ENCODE peak calls at places on chromosomes 13 and 19, in eight cellular contexts. O, J, F, U, V, G, A and L are unnamed samples.

GRCh38 chr13:111115051-111115840 is at the start of gene ARHGEF7:
- DNase-seq in O (no peak), J (no peak), F (no peak), U (no peak), V (peak; percentile 74), G (no peak), A (no peak), L (no peak)

GRCh38 chr19:18599485-18599884 is 7.1 kb downstream of the CRLF1 start:
- DNase-seq in O (no peak), J (no peak), F (no peak), U (no peak), V (no peak), G (no peak), A (no peak), L (no peak)

GRCh38 chr19:13826652-13827235 is 31.5 kb downstream of the ZSWIM4 start:
- DNase-seq in O (no peak), J (no peak), F (no peak), U (no peak), V (no peak), G (no peak), A (no peak), L (no peak)

GRCh38 chr13:43663474-43664090 is 123.2 kb downstream of the ENOX1 start:
- DNase-seq in O (peak; percentile 57), J (no peak), F (peak; percentile 29), U (no peak), V (no peak), G (no peak), A (no peak), L (no peak)

GRCh38 chr13:24076636-24077035 is 83.9 kb upstream of the SPATA13 start:
- DNase-seq in O (no peak), J (no peak), F (no peak), U (no peak), V (no peak), G (no peak), A (no peak), L (no peak)

GRCh38 chr13:33678906-33679657 is 138.9 kb upstream of the RFC3 start:
- DNase-seq in O (peak; percentile 81), J (peak; percentile 29), F (peak; percentile 48), U (peak; percentile 95), V (no peak), G (peak; percentile 25), A (no peak), L (no peak)

GRCh38 chr13:34207334-34207733 is 389.4 kb downstream of the RFC3 start:
- DNase-seq in O (peak; percentile 91), J (peak; percentile 17), F (peak; percentile 77), U (no peak), V (no peak), G (no peak), A (no peak), L (no peak)

GRCh38 chr13:35225582-35225981 is 250.9 kb downstream of the MAB21L1 start:
- DNase-seq in O (no peak), J (no peak), F (no peak), U (no peak), V (no peak), G (no peak), A (no peak), L (no peak)

GRCh38 chr13:26880741-26881140 is 120.2 kb upstream of the GPR12 start:
- DNase-seq in O (peak; percentile 2), J (no peak), F (no peak), U (no peak), V (no peak), G (no peak), A (no peak), L (no peak)

GRCh38 chr19:18401580-18402112 is 4.2 kb upstream of the LRRC25 start:
- DNase-seq in O (peak; percentile 82), J (peak; percentile 63), F (peak; percentile 57), U (no peak), V (peak; percentile 79), G (no peak), A (peak; percentile 68), L (no peak)

GRCh38 chr13:113854238-113855011 is 9.5 kb downstream of the GAS6 start:
- DNase-seq in O (peak; percentile 86), J (peak; percentile 61), F (peak; percentile 79), U (no peak), V (peak; percentile 82), G (no peak), A (peak; percentile 54), L (peak; percentile 74)

GRCh38 chr19:13260883-13261653 is 110.9 kb downstream of the IER2 start:
- DNase-seq in O (peak; percentile 87), J (no peak), F (peak; percentile 89), U (peak; percentile 90), V (no peak), G (no peak), A (peak; percentile 14), L (no peak)

GRCh38 chr13:29140277-29140676 is 320.1 kb downstream of the MTUS2 start:
- DNase-seq in O (peak; percentile 75), J (peak; percentile 18), F (peak; percentile 2), U (no peak), V (no peak), G (no peak), A (no peak), L (no peak)

GRCh38 chr13:93146584-93147292 is 79.9 kb upstream of the GPC6 start:
- DNase-seq in O (peak; percentile 17), J (no peak), F (peak; percentile 89), U (no peak), V (no peak), G (no peak), A (no peak), L (no peak)

GRCh38 chr19:49631279-49631588 is 8.7 kb downstream of the RRAS start:
- DNase-seq in O (no peak), J (no peak), F (no peak), U (no peak), V (no peak), G (no peak), A (no peak), L (no peak)

GRCh38 chr13:44267966-44268365 is 105.7 kb upstream of the SERP2 start:
- DNase-seq in O (peak; percentile 91), J (no peak), F (peak; percentile 81), U (no peak), V (no peak), G (no peak), A (no peak), L (no peak)

GRCh38 chr13:27923794-27924528 is 4.2 kb downstream of the PDX1 start:
- DNase-seq in O (peak; percentile 4), J (no peak), F (no peak), U (no peak), V (no peak), G (no peak), A (no peak), L (no peak)

GRCh38 chr19:44697670-44698034 is 1.3 kb upstream of the CEACAM16 start:
- DNase-seq in O (no peak), J (no peak), F (no peak), U (no peak), V (no peak), G (no peak), A (no peak), L (no peak)

GRCh38 chr19:49129238-49129583 is 9.9 kb downstream of the PPFIA3 start:
- DNase-seq in O (no peak), J (no peak), F (no peak), U (no peak), V (no peak), G (no peak), A (no peak), L (no peak)

DNA sequence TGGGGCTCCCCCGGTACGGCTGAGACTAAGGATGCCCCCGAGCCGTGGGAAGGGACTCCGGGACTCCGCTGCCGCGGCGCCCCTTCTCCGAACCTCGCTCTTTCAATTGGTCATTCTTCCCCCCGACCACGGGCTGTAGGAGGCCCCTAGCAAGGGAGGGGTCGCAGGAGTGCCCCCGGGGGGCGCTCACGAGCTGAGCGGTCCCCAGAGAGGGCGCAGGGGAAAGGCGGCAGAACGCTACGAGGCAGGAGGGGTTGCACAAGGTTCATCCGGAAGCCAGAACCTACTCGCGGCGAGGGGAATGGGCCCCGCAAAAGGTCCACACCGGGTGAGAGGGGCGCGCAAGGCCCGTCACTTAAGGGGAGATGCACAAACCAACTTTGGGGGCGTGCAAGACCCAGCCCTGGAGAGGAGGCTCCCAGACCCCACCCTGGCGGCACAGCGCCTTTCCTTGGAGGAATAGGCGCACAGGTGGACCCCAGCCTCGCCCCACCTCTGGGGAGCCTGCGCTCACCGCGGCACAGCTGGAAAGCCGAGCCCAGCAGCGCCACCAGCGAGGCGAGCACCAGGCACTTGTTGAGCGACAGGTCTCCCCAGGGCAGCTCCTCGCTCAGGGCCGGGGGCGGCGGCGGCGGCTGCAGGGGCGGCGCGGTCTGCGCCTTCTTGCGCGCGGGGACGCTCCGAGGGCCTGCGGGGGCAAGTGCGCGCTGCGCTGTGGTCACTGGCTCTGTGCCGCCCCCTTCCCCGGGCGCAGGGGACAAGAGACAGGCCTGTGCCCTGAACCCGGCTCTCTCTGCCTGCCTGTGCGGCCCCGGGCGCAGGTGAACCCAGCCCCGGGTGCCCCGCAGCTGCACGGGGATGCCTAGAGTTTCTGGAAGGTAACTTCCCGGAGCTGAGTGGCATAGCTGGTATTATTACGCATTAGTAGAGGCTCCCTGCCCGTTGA is 2.8 kb downstream of the JSRP1 start:
- DNase-seq in O (no peak), J (no peak), F (no peak), U (no peak), V (no peak), G (no peak), A (no peak), L (no peak)
- TF ChIP-seq CTCF in O (no peak), J (no peak), F (peak; percentile 30), U (peak; percentile 42), V (no peak), G (no peak), A (no peak), L (peak; percentile 39)

DNA sequence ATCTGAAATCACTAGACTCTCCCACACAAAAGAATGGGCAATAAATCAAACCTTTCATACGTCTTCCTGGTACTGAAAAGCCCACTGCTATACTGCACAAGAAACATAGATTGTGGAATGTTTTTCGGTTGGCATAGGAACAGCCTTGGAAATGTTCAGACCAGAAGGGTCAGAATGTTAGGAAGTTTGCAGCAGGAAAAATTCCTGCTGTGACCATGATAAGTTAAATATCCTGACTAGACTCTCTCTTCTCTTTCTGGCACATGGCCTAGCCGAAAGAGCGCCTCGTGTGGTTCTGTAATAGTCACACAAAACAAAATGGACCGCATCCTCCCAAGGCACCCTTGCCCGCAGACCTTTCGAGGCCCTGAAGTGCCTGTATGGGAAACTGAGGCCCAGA is 427.2 kb downstream of the COG6 start:
- DNase-seq in O (no peak), J (no peak), F (peak; percentile 67), U (no peak), V (no peak), G (no peak), A (no peak), L (no peak)
- TF ChIP-seq CTCF in O (no peak), J (no peak), F (peak; percentile 6), U (no peak), V (no peak), G (no peak), A (no peak), L (peak; percentile 46)

GRCh38 chr19:17052439-17052838 is 22.8 kb downstream of the HAUS8 start:
- DNase-seq in O (peak; percentile 54), J (no peak), F (peak; percentile 42), U (no peak), V (no peak), G (no peak), A (no peak), L (no peak)
- TF ChIP-seq CTCF in O (peak; percentile 69), J (peak; percentile 79), F (peak; percentile 66), U (peak; percentile 57), V (peak; percentile 53), G (peak; percentile 37), A (no peak), L (peak; percentile 83)

DNA sequence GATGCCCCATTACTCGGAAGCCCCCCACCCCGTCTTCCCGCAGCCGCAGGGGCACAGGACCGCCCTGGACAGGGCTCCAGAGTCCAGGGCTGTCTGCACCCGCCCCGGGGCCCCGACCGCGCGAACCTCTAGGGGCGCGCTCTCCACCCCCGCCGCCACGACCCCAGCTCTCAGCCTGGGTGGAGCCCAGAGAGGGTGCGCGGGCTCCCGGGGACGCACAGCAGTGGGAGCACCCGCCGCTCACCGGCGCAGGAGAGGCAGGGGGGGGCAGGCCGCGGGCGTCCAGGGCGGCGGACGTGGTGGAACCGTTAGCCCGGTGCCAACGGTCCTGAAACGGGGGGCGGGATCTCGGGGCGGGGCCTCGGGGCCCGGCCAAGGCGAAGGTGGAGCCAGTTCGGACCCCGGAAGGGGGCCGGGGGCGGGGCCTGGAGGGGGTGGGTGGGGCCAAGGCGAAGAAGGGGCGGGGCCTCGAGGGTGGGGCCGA is at the start of gene ATP8B3:
- DNase-seq in O (no peak), J (no peak), F (no peak), U (no peak), V (no peak), G (no peak), A (no peak), L (no peak)
- TF ChIP-seq CTCF in O (no peak), J (peak; percentile 20), F (no peak), U (peak; percentile 43), V (no peak), G (peak; percentile 30), A (no peak), L (peak; percentile 31)